ENCODE peak calls at places on chromosome 19, in nine cellular contexts. One of them, this sample, is unnamed.

GRCh38 chr19:8488351-8488750 is 14.1 kb downstream of the PRAM1 start:
- DNase-seq in neural crest cell: peak; percentile 21
- DNase-seq in NCI-H2227 treated with DMSO at 0.1 percent for 48 hours: no peak
- DNase-seq in NCI-H510A treated with DMSO at 0.1 percent for 48 hours: no peak
- DNase-seq in T-helper 22 cell: no peak
- DNase-seq in left ventricle myocardium superior: no peak
- DNase-seq in mucosa of gallbladder: no peak
- DNase-seq in KBM-7: no peak
- DNase-seq in left colon: no peak
- DNase-seq in this sample: no peak

GRCh38 chr19:33472696-33473624 is 48.6 kb downstream of the PEPD start:
- DNase-seq in neural crest cell: no peak
- DNase-seq in NCI-H2227 treated with DMSO at 0.1 percent for 48 hours: peak; percentile 79
- DNase-seq in NCI-H510A treated with DMSO at 0.1 percent for 48 hours: no peak
- DNase-seq in T-helper 22 cell: no peak
- DNase-seq in left ventricle myocardium superior: no peak
- DNase-seq in mucosa of gallbladder: no peak
- DNase-seq in KBM-7: no peak
- DNase-seq in left colon: no peak
- DNase-seq in this sample: no peak

GRCh38 chr19:52584686-52585085 is 14.6 kb downstream of the ZNF701 start:
- DNase-seq in neural crest cell: no peak
- DNase-seq in NCI-H2227 treated with DMSO at 0.1 percent for 48 hours: no peak
- DNase-seq in NCI-H510A treated with DMSO at 0.1 percent for 48 hours: no peak
- DNase-seq in T-helper 22 cell: no peak
- DNase-seq in left ventricle myocardium superior: no peak
- DNase-seq in mucosa of gallbladder: peak; percentile 16
- DNase-seq in KBM-7: no peak
- DNase-seq in left colon: no peak
- DNase-seq in this sample: no peak

GRCh38 chr19:44745386-44745831 is 3.1 kb upstream of the BCL3 start:
- DNase-seq in neural crest cell: no peak
- DNase-seq in NCI-H2227 treated with DMSO at 0.1 percent for 48 hours: no peak
- DNase-seq in NCI-H510A treated with DMSO at 0.1 percent for 48 hours: peak; percentile 21
- DNase-seq in T-helper 22 cell: no peak
- DNase-seq in left ventricle myocardium superior: peak; percentile 87
- DNase-seq in mucosa of gallbladder: no peak
- DNase-seq in KBM-7: no peak
- DNase-seq in left colon: peak; percentile 83
- DNase-seq in this sample: no peak

GRCh38 chr19:55175117-55175867 is 4.8 kb downstream of the SYT5 start:
- DNase-seq in neural crest cell: no peak
- DNase-seq in NCI-H2227 treated with DMSO at 0.1 percent for 48 hours: peak; percentile 89
- DNase-seq in NCI-H510A treated with DMSO at 0.1 percent for 48 hours: no peak
- DNase-seq in T-helper 22 cell: no peak
- DNase-seq in left ventricle myocardium superior: peak; percentile 22
- DNase-seq in mucosa of gallbladder: no peak
- DNase-seq in KBM-7: no peak
- DNase-seq in left colon: no peak
- DNase-seq in this sample: peak; percentile 84

GRCh38 chr19:5183616-5184015 is 157.0 kb downstream of the PTPRS start:
- DNase-seq in neural crest cell: no peak
- DNase-seq in NCI-H2227 treated with DMSO at 0.1 percent for 48 hours: no peak
- DNase-seq in NCI-H510A treated with DMSO at 0.1 percent for 48 hours: no peak
- DNase-seq in T-helper 22 cell: no peak
- DNase-seq in left ventricle myocardium superior: no peak
- DNase-seq in mucosa of gallbladder: no peak
- DNase-seq in KBM-7: no peak
- DNase-seq in left colon: no peak
- DNase-seq in this sample: no peak

GRCh38 chr19:42872608-42873007 is 6.9 kb downstream of the PSG1 start:
- DNase-seq in neural crest cell: no peak
- DNase-seq in NCI-H2227 treated with DMSO at 0.1 percent for 48 hours: no peak
- DNase-seq in NCI-H510A treated with DMSO at 0.1 percent for 48 hours: no peak
- DNase-seq in T-helper 22 cell: no peak
- DNase-seq in left ventricle myocardium superior: no peak
- DNase-seq in mucosa of gallbladder: no peak
- DNase-seq in KBM-7: no peak
- DNase-seq in left colon: no peak
- DNase-seq in this sample: peak; percentile 2

GRCh38 chr19:40778865-40779284 is 828 bp downstream of the RAB4B start:
- DNase-seq in neural crest cell: no peak
- DNase-seq in NCI-H2227 treated with DMSO at 0.1 percent for 48 hours: no peak
- DNase-seq in NCI-H510A treated with DMSO at 0.1 percent for 48 hours: no peak
- DNase-seq in T-helper 22 cell: no peak
- DNase-seq in left ventricle myocardium superior: no peak
- DNase-seq in mucosa of gallbladder: no peak
- DNase-seq in KBM-7: no peak
- DNase-seq in left colon: no peak
- DNase-seq in this sample: no peak

GRCh38 chr19:38985262-38985661 is 9.7 kb upstream of the FBXO17 start:
- DNase-seq in neural crest cell: no peak
- DNase-seq in NCI-H2227 treated with DMSO at 0.1 percent for 48 hours: no peak
- DNase-seq in NCI-H510A treated with DMSO at 0.1 percent for 48 hours: no peak
- DNase-seq in T-helper 22 cell: no peak
- DNase-seq in left ventricle myocardium superior: no peak
- DNase-seq in mucosa of gallbladder: no peak
- DNase-seq in KBM-7: no peak
- DNase-seq in left colon: no peak
- DNase-seq in this sample: no peak

GRCh38 chr19:10961073-10961762 is 388 bp downstream of the SMARCA4 start:
- DNase-seq in neural crest cell: peak; percentile 34
- DNase-seq in NCI-H2227 treated with DMSO at 0.1 percent for 48 hours: no peak
- DNase-seq in NCI-H510A treated with DMSO at 0.1 percent for 48 hours: peak; percentile 28
- DNase-seq in T-helper 22 cell: no peak
- DNase-seq in left ventricle myocardium superior: peak; percentile 85
- DNase-seq in mucosa of gallbladder: peak; percentile 18
- DNase-seq in KBM-7: peak; percentile 31
- DNase-seq in left colon: peak; percentile 50
- DNase-seq in this sample: peak; percentile 44

GRCh38 chr19:11261902-11262839 is at the start of gene DOCK6:
- DNase-seq in neural crest cell: peak; percentile 38
- DNase-seq in NCI-H2227 treated with DMSO at 0.1 percent for 48 hours: no peak
- DNase-seq in NCI-H510A treated with DMSO at 0.1 percent for 48 hours: peak; percentile 9
- DNase-seq in T-helper 22 cell: no peak
- DNase-seq in left ventricle myocardium superior: peak; percentile 76
- DNase-seq in mucosa of gallbladder: no peak
- DNase-seq in KBM-7: no peak
- DNase-seq in left colon: peak; percentile 73
- DNase-seq in this sample: peak; percentile 24

GRCh38 chr19:2081873-2082810 is 14.0 kb downstream of the MOB3A start:
- DNase-seq in neural crest cell: no peak
- DNase-seq in NCI-H2227 treated with DMSO at 0.1 percent for 48 hours: no peak
- DNase-seq in NCI-H510A treated with DMSO at 0.1 percent for 48 hours: no peak
- DNase-seq in T-helper 22 cell: peak; percentile 42
- DNase-seq in left ventricle myocardium superior: no peak
- DNase-seq in mucosa of gallbladder: no peak
- DNase-seq in KBM-7: no peak
- DNase-seq in left colon: no peak
- DNase-seq in this sample: no peak

GRCh38 chr19:54133312-54133956 is 4.1 kb upstream of the CNOT3 start:
- DNase-seq in neural crest cell: no peak
- DNase-seq in NCI-H2227 treated with DMSO at 0.1 percent for 48 hours: peak; percentile 21
- DNase-seq in NCI-H510A treated with DMSO at 0.1 percent for 48 hours: peak; percentile 64
- DNase-seq in T-helper 22 cell: no peak
- DNase-seq in left ventricle myocardium superior: no peak
- DNase-seq in mucosa of gallbladder: no peak
- DNase-seq in KBM-7: no peak
- DNase-seq in left colon: no peak
- DNase-seq in this sample: no peak

GRCh38 chr19:17811681-17812080 is 9.6 kb downstream of the INSL3 start:
- DNase-seq in neural crest cell: no peak
- DNase-seq in NCI-H2227 treated with DMSO at 0.1 percent for 48 hours: no peak
- DNase-seq in NCI-H510A treated with DMSO at 0.1 percent for 48 hours: no peak
- DNase-seq in T-helper 22 cell: no peak
- DNase-seq in left ventricle myocardium superior: no peak
- DNase-seq in mucosa of gallbladder: no peak
- DNase-seq in KBM-7: no peak
- DNase-seq in left colon: no peak
- DNase-seq in this sample: no peak

This sample was measured in NCI-H526.